ENCODE peak calls at places on chromosomes 16 and 17, in five cellular contexts. Y is heart right ventricle; D is iris pigment epithelial cell; R is activated gamma-delta T cell treated with anti-CD3 and anti-CD28 coated beads, Interleukin-2, amount 50 U/mL, for 16 hours; C is naive thymus-derived CD8-positive, alpha-beta T cell. F is an unnamed sample.
A peak's percentile ranks its signal among the peaks of the same experiment; 100 is the strongest.

GRCh38 chr17:19676901-19677300 is 28.4 kb downstream of the ALDH3A2 start:
- DNase-seq in Y (no peak), D (no peak), C (no peak), R (no peak), F (no peak)

GRCh38 chr17:16273499-16273898 is 56.5 kb downstream of the PIGL start:
- DNase-seq in C (no peak), R (no peak), D (peak; percentile 20), Y (no peak), F (no peak)

GRCh38 chr16:67155305-67156145 is 4.2 kb downstream of the TRADD start:
- DNase-seq in R (peak; percentile 69), C (peak; percentile 53), Y (peak; percentile 66), D (peak; percentile 69), F (no peak)

GRCh38 chr17:33086041-33086440 is 94.4 kb downstream of the SPACA3 start:
- DNase-seq in Y (no peak), D (no peak), C (no peak), R (no peak), F (no peak)

GRCh38 chr17:66426397-66427033 is 124.1 kb downstream of the PRKCA start:
- DNase-seq in C (peak; percentile 29), R (no peak), D (peak; percentile 46), Y (no peak), F (peak; percentile 54)

GRCh38 chr17:82215095-82215971 is 2.7 kb upstream of the CCDC57 start:
- DNase-seq in C (no peak), D (no peak), Y (no peak), R (no peak), F (peak; percentile 11)

GRCh38 chr17:26809033-26809432 is 484.9 kb upstream of the WSB1 start:
- DNase-seq in D (peak; percentile 28), R (no peak), C (no peak), Y (no peak), F (no peak)

GRCh38 chr16:50602531-50603205 is 54.5 kb downstream of the NKD1 start:
- DNase-seq in Y (no peak), C (peak; percentile 53), R (peak; percentile 9), D (no peak), F (peak; percentile 15)

GRCh38 chr17:51035436-51035835 is 85.2 kb downstream of the SPAG9 start:
- DNase-seq in C (no peak), D (peak; percentile 98), Y (no peak), R (no peak), F (peak; percentile 35)

GRCh38 chr16:50371936-50372595 is 3.3 kb upstream of the BRD7 start:
- DNase-seq in Y (no peak), R (no peak), D (peak; percentile 23), C (no peak), F (no peak)

GRCh38 chr16:59202463-59202862 is 468.3 kb upstream of the GOT2 start:
- DNase-seq in C (no peak), R (no peak), Y (no peak), D (no peak), F (no peak)

GRCh38 chr16:11604783-11605563 is 18.3 kb upstream of the LITAF start:
- DNase-seq in D (peak; percentile 31), R (no peak), C (no peak), Y (peak; percentile 86), F (no peak)

GRCh38 chr17:28552201-28552999 is at the start of gene UNC119:
- DNase-seq in Y (peak; percentile 67), C (peak; percentile 67), D (peak; percentile 69), R (peak; percentile 60), F (no peak)

GRCh38 chr16:50227665-50228064 is 38.7 kb upstream of the ADCY7 start:
- DNase-seq in R (no peak), D (no peak), Y (no peak), C (no peak), F (no peak)

GRCh38 chr17:49439673-49440571 is 25.2 kb upstream of the PHB1 start:
- DNase-seq in C (no peak), Y (no peak), R (no peak), D (peak; percentile 18), F (no peak)